ENCODE peak calls at places on chromosome 15, in nine cellular contexts. B is NCI-H1105 treated with DMSO at 0.1 percent for 48 hours; D is dermis blood vessel endothelial cell; H is coronary artery; R is stimulated activated naive CD4-positive, alpha-beta T cell treated with Interleukin-2 at 50 U/mL for 16 hours; S is transverse colon; V is EH; Q is stimulated activated CD8-positive, alpha-beta memory T cell treated with anti-CD3 and anti-CD28 coated beads, Interleukin-7, amount 100 ng/mL, for 4 hours; Y is right cardiac atrium. J is an unnamed sample.

GRCh38 chr15:63491116-63491817 is 13.1 kb upstream of the USP3 start:
- DNase-seq in B (no peak), D (no peak), H (no peak), R (no peak), S (no peak), V (no peak), Q (no peak), Y (no peak), J (no peak)

GRCh38 chr15:93005133-93005532 is 83.9 kb downstream of the RGMA start:
- DNase-seq in B (no peak), D (no peak), H (no peak), R (no peak), S (no peak), V (no peak), Q (no peak), Y (no peak), J (no peak)

GRCh38 chr15:48064435-48064834 is 56.4 kb upstream of the SLC24A5 start:
- DNase-seq in B (no peak), D (no peak), H (no peak), R (no peak), S (no peak), V (no peak), Q (no peak), Y (no peak), J (no peak)

GRCh38 chr15:82663186-82663600 is 16.0 kb upstream of the CPEB1 start:
- DNase-seq in B (no peak), D (peak), H (no peak), R (peak), S (peak), V (peak), Q (no peak), Y (peak), J (no peak)

GRCh38 chr15:60408438-60409105 is 10.8 kb upstream of the ANXA2 start:
- DNase-seq in B (no peak), D (peak), H (no peak), R (no peak), S (no peak), V (peak), Q (no peak), Y (no peak), J (no peak)

GRCh38 chr15:94743668-94744067 is 512.3 kb downstream of the MCTP2 start:
- DNase-seq in B (no peak), D (no peak), H (no peak), R (no peak), S (no peak), V (no peak), Q (no peak), Y (no peak), J (no peak)

GRCh38 chr15:85758655-85758978 is 36.1 kb downstream of the KLHL25 start:
- DNase-seq in B (no peak), D (no peak), H (no peak), R (no peak), S (no peak), V (no peak), Q (no peak), Y (no peak), J (no peak)

GRCh38 chr15:55250951-55251350 is 38.7 kb downstream of the RAB27A start:
- DNase-seq in B (no peak), D (no peak), H (no peak), R (no peak), S (no peak), V (no peak), Q (no peak), Y (no peak), J (no peak)

GRCh38 chr15:41417812-41418211 is 917 bp downstream of the RTF1 start:
- DNase-seq in B (no peak), D (no peak), H (no peak), R (no peak), S (no peak), V (peak), Q (no peak), Y (no peak), J (no peak)

GRCh38 chr15:64825081-64825430 is 391 bp downstream of the PIF1 start:
- DNase-seq in B (no peak), D (peak), H (no peak), R (no peak), S (no peak), V (no peak), Q (no peak), Y (peak), J (no peak)

GRCh38 chr15:57676578-57676977 is 29.9 kb upstream of the POLR2M start:
- DNase-seq in B (no peak), D (no peak), H (no peak), R (no peak), S (no peak), V (no peak), Q (no peak), Y (no peak), J (no peak)

GRCh38 chr15:49458145-49458544 is 35.1 kb downstream of the FGF7 start:
- DNase-seq in B (no peak), D (no peak), H (no peak), R (no peak), S (no peak), V (peak), Q (no peak), Y (no peak), J (no peak)

GRCh38 chr15:91098451-91098850 is 1.6 kb upstream of the SV2B start:
- DNase-seq in B (no peak), D (no peak), H (no peak), R (no peak), S (no peak), V (no peak), Q (no peak), Y (no peak), J (no peak)

GRCh38 chr15:101009176-101009575 is 90.0 kb downstream of the LRRK1 start:
- DNase-seq in B (no peak), D (no peak), H (peak), R (no peak), S (peak), V (no peak), Q (no peak), Y (no peak), J (no peak)

GRCh38 chr15:77186518-77187095 is 115.7 kb upstream of the TSPAN3 start:
- DNase-seq in B (peak), D (peak), H (no peak), R (no peak), S (no peak), V (peak), Q (no peak), Y (no peak), J (no peak)

GRCh38 chr15:47961401-47962090 is 159.2 kb upstream of the SLC24A5 start:
- DNase-seq in B (peak), D (no peak), H (no peak), R (no peak), S (peak), V (no peak), Q (no peak), Y (no peak), J (no peak)

GRCh38 chr15:78418239-78418638 is 19.8 kb upstream of the IREB2 start:
- DNase-seq in B (no peak), D (peak), H (no peak), R (no peak), S (no peak), V (peak), Q (no peak), Y (no peak), J (no peak)

GRCh38 chr15:69657626-69658025 is 205.0 kb downstream of the RPLP1 start:
- DNase-seq in B (no peak), D (no peak), H (peak), R (no peak), S (no peak), V (no peak), Q (no peak), Y (no peak), J (no peak)

GRCh38 chr15:92018535-92019239 is 165.2 kb downstream of the SLCO3A1 start:
- DNase-seq in B (peak), D (no peak), H (no peak), R (no peak), S (no peak), V (no peak), Q (no peak), Y (peak), J (no peak)

GRCh38 chr15:66625531-66625930 is 59.7 kb upstream of the LCTL start:
- DNase-seq in B (no peak), D (no peak), H (no peak), R (no peak), S (no peak), V (no peak), Q (no peak), Y (no peak), J (no peak)

GRCh38 chr15:62071711-62072308 is 5.0 kb downstream of the C2CD4A start:
- DNase-seq in B (peak), D (peak), H (no peak), R (no peak), S (no peak), V (peak), Q (no peak), Y (no peak), J (no peak)

GRCh38 chr15:65682404-65682911 is 60.7 kb downstream of the SLC24A1 start:
- DNase-seq in B (no peak), D (no peak), H (no peak), R (no peak), S (no peak), V (no peak), Q (no peak), Y (no peak), J (no peak)

GRCh38 chr15:98063871-98064270 is 103.4 kb downstream of the ARRDC4 start:
- DNase-seq in B (no peak), D (no peak), H (no peak), R (no peak), S (no peak), V (peak), Q (no peak), Y (no peak), J (no peak)

GRCh38 chr15:39468828-39469227 is 112.1 kb upstream of the THBS1 start:
- DNase-seq in B (no peak), D (no peak), H (no peak), R (no peak), S (no peak), V (peak), Q (no peak), Y (no peak), J (no peak)

GRCh38 chr15:41921167-41921566 is 27.3 kb upstream of the SPTBN5 start:
- DNase-seq in B (no peak), D (no peak), H (no peak), R (no peak), S (no peak), V (peak), Q (no peak), Y (no peak), J (no peak)

GRCh38 chr15:89401636-89402252 is 67.1 kb upstream of the POLG start:
- DNase-seq in B (no peak), D (no peak), H (no peak), R (no peak), S (no peak), V (peak), Q (no peak), Y (no peak), J (no peak)

GRCh38 chr15:69193948-69194827 is 33.8 kb downstream of the GLCE start:
- DNase-seq in B (no peak), D (peak), H (no peak), R (no peak), S (no peak), V (peak), Q (no peak), Y (no peak), J (no peak)

GRCh38 chr15:99438691-99439523 is 126.9 kb upstream of the MEF2A start:
- DNase-seq in B (no peak), D (peak), H (peak), R (no peak), S (peak), V (no peak), Q (peak), Y (peak), J (no peak)

GRCh38 chr15:68224546-68225250 is 4.8 kb downstream of the CLN6 start:
- DNase-seq in B (no peak), D (no peak), H (no peak), R (no peak), S (no peak), V (no peak), Q (no peak), Y (peak), J (peak)

GRCh38 chr15:73570355-73571032 is 62.7 kb downstream of the NPTN start:
- DNase-seq in B (no peak), D (peak), H (no peak), R (no peak), S (no peak), V (no peak), Q (no peak), Y (no peak), J (no peak)